ENCODE peak calls at places on chromosomes 4 and X, in ten cellular contexts. One of them, this sample, is unnamed.
A peak's percentile ranks its signal among the peaks of the same experiment; 100 is the strongest.

GRCh38 chr4:69759189-69759604 is 1.2 kb downstream of the SULT1B1 start:
- DNase-seq in mammary epithelial cell: no peak
- DNase-seq in AG04450: no peak
- DNase-seq in CD4-positive, alpha-beta memory T cell: no peak
- DNase-seq in heart left ventricle: no peak
- DNase-seq in small intestine: peak; percentile 90
- DNase-seq in right lobe of liver: no peak
- DNase-seq in CD4-positive, alpha-beta T cell: no peak
- DNase-seq in BJ: no peak
- DNase-seq in SK-N-SH: no peak
- DNase-seq in this sample: no peak

GRCh38 chr4:93781198-93781597 is 47.4 kb upstream of the ATOH1 start:
- DNase-seq in AG04450: no peak
- DNase-seq in CD4-positive, alpha-beta T cell: no peak
- DNase-seq in mammary epithelial cell: no peak
- DNase-seq in SK-N-SH: no peak
- DNase-seq in heart left ventricle: no peak
- DNase-seq in BJ: no peak
- DNase-seq in CD4-positive, alpha-beta memory T cell: no peak
- DNase-seq in right lobe of liver: no peak
- DNase-seq in small intestine: no peak
- DNase-seq in this sample: no peak

GRCh38 chr4:84708406-84709135 is 125.6 kb downstream of the CDS1 start:
- DNase-seq in mammary epithelial cell: no peak
- DNase-seq in AG04450: no peak
- DNase-seq in small intestine: no peak
- DNase-seq in SK-N-SH: no peak
- DNase-seq in BJ: no peak
- DNase-seq in right lobe of liver: no peak
- DNase-seq in heart left ventricle: no peak
- DNase-seq in CD4-positive, alpha-beta memory T cell: no peak
- DNase-seq in CD4-positive, alpha-beta T cell: no peak
- DNase-seq in this sample: no peak

GRCh38 chr4:85901500-85901899 is 426.6 kb downstream of the ARHGAP24 start:
- DNase-seq in small intestine: no peak
- DNase-seq in CD4-positive, alpha-beta T cell: no peak
- DNase-seq in mammary epithelial cell: no peak
- DNase-seq in BJ: no peak
- DNase-seq in SK-N-SH: no peak
- DNase-seq in right lobe of liver: no peak
- DNase-seq in AG04450: peak; percentile 18
- DNase-seq in heart left ventricle: no peak
- DNase-seq in CD4-positive, alpha-beta memory T cell: no peak
- DNase-seq in this sample: no peak

GRCh38 chr4:95591278-95591677 is 42.5 kb upstream of the UNC5C start:
- DNase-seq in CD4-positive, alpha-beta memory T cell: no peak
- DNase-seq in AG04450: no peak
- DNase-seq in CD4-positive, alpha-beta T cell: no peak
- DNase-seq in heart left ventricle: no peak
- DNase-seq in mammary epithelial cell: no peak
- DNase-seq in BJ: no peak
- DNase-seq in right lobe of liver: no peak
- DNase-seq in small intestine: no peak
- DNase-seq in SK-N-SH: no peak
- DNase-seq in this sample: no peak

GRCh38 chr4:4849524-4850193 is 9.8 kb upstream of the MSX1 start:
- DNase-seq in BJ: no peak
- DNase-seq in mammary epithelial cell: no peak
- DNase-seq in AG04450: no peak
- DNase-seq in CD4-positive, alpha-beta memory T cell: no peak
- DNase-seq in small intestine: no peak
- DNase-seq in right lobe of liver: no peak
- DNase-seq in heart left ventricle: peak; percentile 5
- DNase-seq in SK-N-SH: no peak
- DNase-seq in CD4-positive, alpha-beta T cell: no peak
- DNase-seq in this sample: no peak

GRCh38 chrX:85963736-85964135 is 83.6 kb downstream of the CHM start:
- DNase-seq in CD4-positive, alpha-beta T cell: no peak
- DNase-seq in heart left ventricle: no peak
- DNase-seq in SK-N-SH: no peak
- DNase-seq in CD4-positive, alpha-beta memory T cell: no peak
- DNase-seq in mammary epithelial cell: peak; percentile 42
- DNase-seq in small intestine: peak; percentile 0
- DNase-seq in AG04450: peak; percentile 75
- DNase-seq in BJ: peak; percentile 18
- DNase-seq in right lobe of liver: no peak
- DNase-seq in this sample: no peak

GRCh38 chr4:55729306-55730142 is 90.1 kb upstream of the EXOC1L start:
- DNase-seq in right lobe of liver: no peak
- DNase-seq in small intestine: peak; percentile 43
- DNase-seq in CD4-positive, alpha-beta memory T cell: no peak
- DNase-seq in AG04450: no peak
- DNase-seq in BJ: no peak
- DNase-seq in mammary epithelial cell: no peak
- DNase-seq in CD4-positive, alpha-beta T cell: no peak
- DNase-seq in heart left ventricle: no peak
- DNase-seq in SK-N-SH: no peak
- DNase-seq in this sample: no peak

GRCh38 chr4:10097906-10098769 is 18.5 kb downstream of the WDR1 start:
- DNase-seq in mammary epithelial cell: no peak
- DNase-seq in right lobe of liver: no peak
- DNase-seq in small intestine: no peak
- DNase-seq in heart left ventricle: no peak
- DNase-seq in CD4-positive, alpha-beta T cell: no peak
- DNase-seq in SK-N-SH: no peak
- DNase-seq in BJ: no peak
- DNase-seq in CD4-positive, alpha-beta memory T cell: no peak
- DNase-seq in AG04450: no peak
- DNase-seq in this sample: no peak

GRCh38 chr4:1329408-1330371 is 17.3 kb upstream of the UVSSA start:
- DNase-seq in CD4-positive, alpha-beta T cell: peak; percentile 21
- DNase-seq in right lobe of liver: no peak
- DNase-seq in SK-N-SH: no peak
- DNase-seq in AG04450: no peak
- DNase-seq in CD4-positive, alpha-beta memory T cell: peak; percentile 57
- DNase-seq in small intestine: no peak
- DNase-seq in heart left ventricle: peak; percentile 33
- DNase-seq in mammary epithelial cell: peak; percentile 94
- DNase-seq in BJ: no peak
- DNase-seq in this sample: no peak

GRCh38 chr4:120902925-120903324 is 19.6 kb downstream of the PRDM5 start:
- DNase-seq in CD4-positive, alpha-beta memory T cell: no peak
- DNase-seq in BJ: no peak
- DNase-seq in mammary epithelial cell: no peak
- DNase-seq in CD4-positive, alpha-beta T cell: no peak
- DNase-seq in AG04450: no peak
- DNase-seq in heart left ventricle: no peak
- DNase-seq in SK-N-SH: no peak
- DNase-seq in right lobe of liver: no peak
- DNase-seq in small intestine: no peak
- DNase-seq in this sample: no peak

GRCh38 chr4:17168571-17168970 is 270.1 kb upstream of the LDB2 start:
- DNase-seq in CD4-positive, alpha-beta T cell: no peak
- DNase-seq in SK-N-SH: no peak
- DNase-seq in mammary epithelial cell: no peak
- DNase-seq in small intestine: no peak
- DNase-seq in AG04450: peak; percentile 59
- DNase-seq in BJ: peak; percentile 17
- DNase-seq in right lobe of liver: no peak
- DNase-seq in heart left ventricle: no peak
- DNase-seq in CD4-positive, alpha-beta memory T cell: no peak
- DNase-seq in this sample: no peak

GRCh38 chr4:11631416-11631815 is 202.7 kb upstream of the HS3ST1 start:
- DNase-seq in mammary epithelial cell: peak; percentile 46
- DNase-seq in BJ: no peak
- DNase-seq in AG04450: no peak
- DNase-seq in CD4-positive, alpha-beta memory T cell: no peak
- DNase-seq in heart left ventricle: no peak
- DNase-seq in CD4-positive, alpha-beta T cell: no peak
- DNase-seq in SK-N-SH: no peak
- DNase-seq in right lobe of liver: no peak
- DNase-seq in small intestine: no peak
- DNase-seq in this sample: no peak

GRCh38 chrX:136104936-136105335 is 42.4 kb upstream of the FHL1 start:
- DNase-seq in SK-N-SH: no peak
- DNase-seq in mammary epithelial cell: no peak
- DNase-seq in heart left ventricle: no peak
- DNase-seq in CD4-positive, alpha-beta memory T cell: no peak
- DNase-seq in CD4-positive, alpha-beta T cell: no peak
- DNase-seq in right lobe of liver: no peak
- DNase-seq in AG04450: no peak
- DNase-seq in small intestine: no peak
- DNase-seq in BJ: no peak
- DNase-seq in this sample: no peak

GRCh38 chr4:69167300-69167699 is 47.2 kb downstream of the UGT2B11 start:
- DNase-seq in CD4-positive, alpha-beta memory T cell: no peak
- DNase-seq in heart left ventricle: no peak
- DNase-seq in right lobe of liver: no peak
- DNase-seq in mammary epithelial cell: peak; percentile 2
- DNase-seq in AG04450: no peak
- DNase-seq in BJ: no peak
- DNase-seq in SK-N-SH: no peak
- DNase-seq in small intestine: peak; percentile 28
- DNase-seq in CD4-positive, alpha-beta T cell: no peak
- DNase-seq in this sample: no peak

GRCh38 chr4:138870739-138871633 is 144.6 kb upstream of the NOCT start:
- DNase-seq in heart left ventricle: peak; percentile 31
- DNase-seq in SK-N-SH: peak; percentile 70
- DNase-seq in CD4-positive, alpha-beta memory T cell: peak; percentile 20
- DNase-seq in small intestine: peak; percentile 70
- DNase-seq in mammary epithelial cell: peak; percentile 52
- DNase-seq in BJ: no peak
- DNase-seq in right lobe of liver: peak; percentile 57
- DNase-seq in AG04450: peak; percentile 55
- DNase-seq in CD4-positive, alpha-beta T cell: peak; percentile 15
- DNase-seq in this sample: peak; percentile 53

GRCh38 chrX:143768976-143769375 is 48.4 kb upstream of the SPANXN2 start:
- DNase-seq in AG04450: no peak
- DNase-seq in SK-N-SH: no peak
- DNase-seq in mammary epithelial cell: peak; percentile 26
- DNase-seq in small intestine: no peak
- DNase-seq in CD4-positive, alpha-beta T cell: no peak
- DNase-seq in heart left ventricle: no peak
- DNase-seq in BJ: no peak
- DNase-seq in right lobe of liver: no peak
- DNase-seq in CD4-positive, alpha-beta memory T cell: no peak
- DNase-seq in this sample: no peak

GRCh38 chr4:168540865-168541607 is 44.2 kb downstream of the PALLD start:
- DNase-seq in AG04450: no peak
- DNase-seq in CD4-positive, alpha-beta memory T cell: no peak
- DNase-seq in right lobe of liver: no peak
- DNase-seq in small intestine: no peak
- DNase-seq in SK-N-SH: no peak
- DNase-seq in heart left ventricle: no peak
- DNase-seq in BJ: no peak
- DNase-seq in mammary epithelial cell: no peak
- DNase-seq in CD4-positive, alpha-beta T cell: no peak
- DNase-seq in this sample: no peak

GRCh38 chr4:102601586-102602227 is 100.5 kb downstream of the NFKB1 start:
- DNase-seq in right lobe of liver: no peak
- DNase-seq in CD4-positive, alpha-beta T cell: no peak
- DNase-seq in SK-N-SH: no peak
- DNase-seq in mammary epithelial cell: no peak
- DNase-seq in AG04450: no peak
- DNase-seq in CD4-positive, alpha-beta memory T cell: no peak
- DNase-seq in heart left ventricle: no peak
- DNase-seq in small intestine: no peak
- DNase-seq in BJ: no peak
- DNase-seq in this sample: no peak
- H3K27me3 ChIP-seq in right lobe of liver: no peaks in the 10 kb centered on the region
- H3K27me3 ChIP-seq in CD4-positive, alpha-beta T cell: no peaks in the 10 kb centered on the region
- H3K27me3 ChIP-seq in SK-N-SH: no peaks in the 10 kb centered on the region
- H3K27me3 ChIP-seq in mammary epithelial cell: no peaks in the 10 kb centered on the region
- H3K27me3 ChIP-seq in AG04450: no peaks in the 10 kb centered on the region
- H3K27me3 ChIP-seq in CD4-positive, alpha-beta memory T cell: no peaks in the 10 kb centered on the region
- H3K27me3 ChIP-seq in heart left ventricle: no peaks in the 10 kb centered on the region
- H3K27me3 ChIP-seq in small intestine: no peaks in the 10 kb centered on the region
- H3K27me3 ChIP-seq in BJ: no peaks in the 10 kb centered on the region
- H3K27me3 ChIP-seq in this sample: no peaks in the 10 kb centered on the region

DNA sequence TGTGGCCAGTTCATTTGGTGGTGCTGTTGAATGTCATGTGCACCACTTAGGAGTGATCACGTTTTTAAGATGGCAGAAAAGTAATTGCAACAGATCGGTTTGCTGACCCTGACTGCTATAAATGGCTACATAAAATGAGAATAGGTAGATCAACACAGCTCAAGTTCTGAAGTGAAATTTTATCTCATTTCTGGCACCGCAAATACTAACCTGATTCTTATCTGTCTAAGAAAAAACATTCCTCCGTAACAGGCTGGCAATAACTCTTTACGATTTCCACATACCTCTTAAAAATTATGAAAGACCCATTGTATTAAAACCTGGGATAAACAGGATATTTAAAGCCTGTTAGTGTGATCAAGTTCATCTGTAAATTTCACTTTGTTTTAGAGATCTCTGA is 387.5 kb downstream of the PDGFC start:
- DNase-seq in CD4-positive, alpha-beta T cell: no peak
- DNase-seq in small intestine: no peak
- DNase-seq in SK-N-SH: no peak
- DNase-seq in right lobe of liver: no peak
- DNase-seq in BJ: no peak
- DNase-seq in CD4-positive, alpha-beta memory T cell: no peak
- DNase-seq in mammary epithelial cell: peak; percentile 62
- DNase-seq in AG04450: no peak
- DNase-seq in heart left ventricle: no peak
- DNase-seq in this sample: no peak
- H3K27me3 ChIP-seq in CD4-positive, alpha-beta T cell: no peaks in the 10 kb centered on the region
- H3K27me3 ChIP-seq in small intestine: no peaks in the 10 kb centered on the region
- H3K27me3 ChIP-seq in SK-N-SH: no peaks in the 10 kb centered on the region
- H3K27me3 ChIP-seq in right lobe of liver: no peaks in the 10 kb centered on the region
- H3K27me3 ChIP-seq in BJ: no peaks in the 10 kb centered on the region
- H3K27me3 ChIP-seq in CD4-positive, alpha-beta memory T cell: no peaks in the 10 kb centered on the region
- H3K27me3 ChIP-seq in mammary epithelial cell: no peaks in the 10 kb centered on the region
- H3K27me3 ChIP-seq in AG04450: no peaks in the 10 kb centered on the region
- H3K27me3 ChIP-seq in heart left ventricle: no peaks in the 10 kb centered on the region
- H3K27me3 ChIP-seq in this sample: no peaks in the 10 kb centered on the region

GRCh38 chrX:35847736-35848135 is 49.6 kb downstream of the MAGEB16 start:
- DNase-seq in AG04450: no peak
- DNase-seq in right lobe of liver: peak; percentile 40
- DNase-seq in small intestine: no peak
- DNase-seq in BJ: no peak
- DNase-seq in mammary epithelial cell: no peak
- DNase-seq in SK-N-SH: no peak
- DNase-seq in heart left ventricle: no peak
- DNase-seq in CD4-positive, alpha-beta T cell: no peak
- DNase-seq in CD4-positive, alpha-beta memory T cell: no peak
- DNase-seq in this sample: no peak
- H3K27me3 ChIP-seq in AG04450: no peaks in the 10 kb centered on the region
- H3K27me3 ChIP-seq in right lobe of liver: no peaks in the 10 kb centered on the region
- H3K27me3 ChIP-seq in small intestine: no peaks in the 10 kb centered on the region
- H3K27me3 ChIP-seq in BJ: no peaks in the 10 kb centered on the region
- H3K27me3 ChIP-seq in mammary epithelial cell: no peaks in the 10 kb centered on the region
- H3K27me3 ChIP-seq in SK-N-SH: no peaks in the 10 kb centered on the region
- H3K27me3 ChIP-seq in heart left ventricle: no peaks in the 10 kb centered on the region
- H3K27me3 ChIP-seq in CD4-positive, alpha-beta T cell: no peaks in the 10 kb centered on the region
- H3K27me3 ChIP-seq in CD4-positive, alpha-beta memory T cell: no peaks in the 10 kb centered on the region
- H3K27me3 ChIP-seq in this sample: no peaks in the 10 kb centered on the region

DNA sequence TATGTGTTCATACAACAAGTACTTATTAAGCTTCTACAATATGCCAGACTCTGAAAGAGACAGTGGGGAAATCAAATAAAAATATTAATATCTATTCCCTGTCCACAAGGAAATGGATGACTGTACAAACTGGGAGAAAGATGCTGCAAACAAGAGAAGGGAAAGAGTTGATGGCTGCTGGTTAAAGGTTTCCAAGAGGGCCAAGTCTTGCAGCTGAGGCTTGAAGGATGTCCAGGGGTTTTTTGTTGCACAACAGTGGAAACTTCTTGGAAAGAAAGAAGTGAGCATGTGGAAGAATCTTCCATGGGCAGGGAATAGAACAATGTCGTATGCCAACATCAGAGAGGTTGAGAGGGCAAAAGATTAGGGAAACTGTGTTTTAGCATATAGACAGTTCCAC is 95.8 kb downstream of the MID1 start:
- DNase-seq in CD4-positive, alpha-beta memory T cell: no peak
- DNase-seq in AG04450: no peak
- DNase-seq in right lobe of liver: no peak
- DNase-seq in SK-N-SH: no peak
- DNase-seq in mammary epithelial cell: no peak
- DNase-seq in heart left ventricle: no peak
- DNase-seq in CD4-positive, alpha-beta T cell: no peak
- DNase-seq in BJ: no peak
- DNase-seq in small intestine: no peak
- DNase-seq in this sample: no peak
- H3K27me3 ChIP-seq in CD4-positive, alpha-beta memory T cell: no peaks in the 10 kb centered on the region
- H3K27me3 ChIP-seq in AG04450: no peaks in the 10 kb centered on the region
- H3K27me3 ChIP-seq in right lobe of liver: no peaks in the 10 kb centered on the region
- H3K27me3 ChIP-seq in SK-N-SH: no peaks in the 10 kb centered on the region
- H3K27me3 ChIP-seq in mammary epithelial cell: no peaks in the 10 kb centered on the region
- H3K27me3 ChIP-seq in heart left ventricle: no peaks in the 10 kb centered on the region
- H3K27me3 ChIP-seq in CD4-positive, alpha-beta T cell: no peaks in the 10 kb centered on the region
- H3K27me3 ChIP-seq in BJ: no peaks in the 10 kb centered on the region
- H3K27me3 ChIP-seq in small intestine: peaks cover 2% of the 10 kb centered on the region
- H3K27me3 ChIP-seq in this sample: no peaks in the 10 kb centered on the region

This sample was measured in HL-60.